ENCODE peak calls at places on chromosomes 2 and 18, in seven cellular contexts. One of them, this sample, is unnamed.
A peak's percentile ranks its signal among the peaks of the same experiment; 100 is the strongest.

GRCh38 chr2:185984670-185985069 is 246.1 kb downstream of the FSIP2 start:
- DNase-seq in stomach: no peak
- DNase-seq in left lung: no peak
- DNase-seq in cardiac muscle cell: no peak
- DNase-seq in K562: no peak
- DNase-seq in CD4-positive, alpha-beta T cell: no peak
- DNase-seq in esophagus squamous epithelium: no peak
- DNase-seq in this sample: no peak

GRCh38 chr2:65529419-65529818 is 97.0 kb upstream of the SPRED2 start:
- DNase-seq in stomach: no peak
- DNase-seq in left lung: no peak
- DNase-seq in cardiac muscle cell: no peak
- DNase-seq in K562: no peak
- DNase-seq in CD4-positive, alpha-beta T cell: no peak
- DNase-seq in esophagus squamous epithelium: no peak
- DNase-seq in this sample: no peak

GRCh38 chr2:127106457-127106997 is 427 bp downstream of the BIN1 start:
- DNase-seq in stomach: peak; percentile 38
- DNase-seq in left lung: no peak
- DNase-seq in cardiac muscle cell: no peak
- DNase-seq in K562: no peak
- DNase-seq in CD4-positive, alpha-beta T cell: no peak
- DNase-seq in esophagus squamous epithelium: no peak
- DNase-seq in this sample: no peak

GRCh38 chr18:79169958-79170555 is 100.9 kb downstream of the ATP9B start:
- DNase-seq in stomach: no peak
- DNase-seq in left lung: no peak
- DNase-seq in cardiac muscle cell: peak; percentile 20
- DNase-seq in K562: no peak
- DNase-seq in CD4-positive, alpha-beta T cell: no peak
- DNase-seq in esophagus squamous epithelium: no peak
- DNase-seq in this sample: no peak

GRCh38 chr2:9797681-9798556 is 45.4 kb upstream of the TAF1B start:
- DNase-seq in stomach: no peak
- DNase-seq in left lung: no peak
- DNase-seq in cardiac muscle cell: no peak
- DNase-seq in K562: no peak
- DNase-seq in CD4-positive, alpha-beta T cell: no peak
- DNase-seq in esophagus squamous epithelium: no peak
- DNase-seq in this sample: no peak

GRCh38 chr2:209642146-209642815 is 129.4 kb upstream of the UNC80 start:
- DNase-seq in stomach: no peak
- DNase-seq in left lung: no peak
- DNase-seq in cardiac muscle cell: no peak
- DNase-seq in K562: no peak
- DNase-seq in CD4-positive, alpha-beta T cell: no peak
- DNase-seq in esophagus squamous epithelium: no peak
- DNase-seq in this sample: no peak

GRCh38 chr2:186303091-186303490 is 183.0 kb upstream of the ZC3H15 start:
- DNase-seq in stomach: no peak
- DNase-seq in left lung: no peak
- DNase-seq in cardiac muscle cell: no peak
- DNase-seq in K562: no peak
- DNase-seq in CD4-positive, alpha-beta T cell: no peak
- DNase-seq in esophagus squamous epithelium: no peak
- DNase-seq in this sample: no peak

GRCh38 chr18:35460719-35461118 is 37.0 kb downstream of the INO80C start:
- DNase-seq in stomach: no peak
- DNase-seq in left lung: no peak
- DNase-seq in cardiac muscle cell: no peak
- DNase-seq in K562: no peak
- DNase-seq in CD4-positive, alpha-beta T cell: no peak
- DNase-seq in esophagus squamous epithelium: no peak
- DNase-seq in this sample: no peak

GRCh38 chr2:180761224-180761623 is 219.2 kb upstream of the UBE2E3 start:
- DNase-seq in stomach: no peak
- DNase-seq in left lung: no peak
- DNase-seq in cardiac muscle cell: no peak
- DNase-seq in K562: no peak
- DNase-seq in CD4-positive, alpha-beta T cell: no peak
- DNase-seq in esophagus squamous epithelium: no peak
- DNase-seq in this sample: no peak

GRCh38 chr2:208356846-208357574 is 49.6 kb upstream of the PTH2R start:
- DNase-seq in stomach: no peak
- DNase-seq in left lung: no peak
- DNase-seq in cardiac muscle cell: no peak
- DNase-seq in K562: no peak
- DNase-seq in CD4-positive, alpha-beta T cell: no peak
- DNase-seq in esophagus squamous epithelium: no peak
- DNase-seq in this sample: no peak

GRCh38 chr2:106143495-106144215 is 50.4 kb downstream of the UXS1 start:
- DNase-seq in stomach: no peak
- DNase-seq in left lung: no peak
- DNase-seq in cardiac muscle cell: no peak
- DNase-seq in K562: no peak
- DNase-seq in CD4-positive, alpha-beta T cell: no peak
- DNase-seq in esophagus squamous epithelium: no peak
- DNase-seq in this sample: no peak

GRCh38 chr2:145980318-145980717 is 1460.4 kb upstream of the ZEB2 start:
- DNase-seq in stomach: no peak
- DNase-seq in left lung: no peak
- DNase-seq in cardiac muscle cell: no peak
- DNase-seq in K562: no peak
- DNase-seq in CD4-positive, alpha-beta T cell: no peak
- DNase-seq in esophagus squamous epithelium: no peak
- DNase-seq in this sample: no peak

GRCh38 chr2:128280901-128281321 is 37.8 kb downstream of the HS6ST1 start:
- DNase-seq in stomach: no peak
- DNase-seq in left lung: peak; percentile 51
- DNase-seq in cardiac muscle cell: no peak
- DNase-seq in K562: no peak
- DNase-seq in CD4-positive, alpha-beta T cell: no peak
- DNase-seq in esophagus squamous epithelium: no peak
- DNase-seq in this sample: peak; percentile 21

GRCh38 chr2:69773201-69773600 is 31.3 kb downstream of the ANXA4 start:
- DNase-seq in stomach: no peak
- DNase-seq in left lung: no peak
- DNase-seq in cardiac muscle cell: no peak
- DNase-seq in K562: no peak
- DNase-seq in CD4-positive, alpha-beta T cell: no peak
- DNase-seq in esophagus squamous epithelium: no peak
- DNase-seq in this sample: no peak

GRCh38 chr2:189285962-189286648 is 106.5 kb upstream of the COL5A2 start:
- DNase-seq in stomach: no peak
- DNase-seq in left lung: no peak
- DNase-seq in cardiac muscle cell: peak; percentile 61
- DNase-seq in K562: no peak
- DNase-seq in CD4-positive, alpha-beta T cell: no peak
- DNase-seq in esophagus squamous epithelium: no peak
- DNase-seq in this sample: no peak

GRCh38 chr2:216535454-216535995 is 36.9 kb downstream of the RPL37A start:
- DNase-seq in stomach: no peak
- DNase-seq in left lung: peak; percentile 50
- DNase-seq in cardiac muscle cell: no peak
- DNase-seq in K562: no peak
- DNase-seq in CD4-positive, alpha-beta T cell: no peak
- DNase-seq in esophagus squamous epithelium: no peak
- DNase-seq in this sample: no peak

GRCh38 chr2:23586691-23587090 is 201.7 kb downstream of the KLHL29 start:
- DNase-seq in stomach: no peak
- DNase-seq in left lung: no peak
- DNase-seq in cardiac muscle cell: no peak
- DNase-seq in K562: no peak
- DNase-seq in CD4-positive, alpha-beta T cell: no peak
- DNase-seq in esophagus squamous epithelium: no peak
- DNase-seq in this sample: no peak

GRCh38 chr2:85800576-85800975 is 46.8 kb downstream of the ATOH8 start:
- DNase-seq in stomach: no peak
- DNase-seq in left lung: no peak
- DNase-seq in cardiac muscle cell: no peak
- DNase-seq in K562: no peak
- DNase-seq in CD4-positive, alpha-beta T cell: no peak
- DNase-seq in esophagus squamous epithelium: no peak
- DNase-seq in this sample: no peak

GRCh38 chr2:135532581-135532980 is 1.3 kb downstream of the R3HDM1 start:
- DNase-seq in stomach: no peak
- DNase-seq in left lung: no peak
- DNase-seq in cardiac muscle cell: no peak
- DNase-seq in K562: no peak
- DNase-seq in CD4-positive, alpha-beta T cell: no peak
- DNase-seq in esophagus squamous epithelium: no peak
- DNase-seq in this sample: no peak

GRCh38 chr2:210429403-210430137 is 47.0 kb downstream of the LANCL1 start:
- DNase-seq in stomach: no peak
- DNase-seq in left lung: no peak
- DNase-seq in cardiac muscle cell: no peak
- DNase-seq in K562: no peak
- DNase-seq in CD4-positive, alpha-beta T cell: no peak
- DNase-seq in esophagus squamous epithelium: no peak
- DNase-seq in this sample: no peak

GRCh38 chr2:34652636-34653035 is 1053.5 kb upstream of the FAM98A start:
- DNase-seq in stomach: no peak
- DNase-seq in left lung: no peak
- DNase-seq in cardiac muscle cell: peak; percentile 82
- DNase-seq in K562: peak; percentile 8
- DNase-seq in CD4-positive, alpha-beta T cell: no peak
- DNase-seq in esophagus squamous epithelium: no peak
- DNase-seq in this sample: no peak

DNA sequence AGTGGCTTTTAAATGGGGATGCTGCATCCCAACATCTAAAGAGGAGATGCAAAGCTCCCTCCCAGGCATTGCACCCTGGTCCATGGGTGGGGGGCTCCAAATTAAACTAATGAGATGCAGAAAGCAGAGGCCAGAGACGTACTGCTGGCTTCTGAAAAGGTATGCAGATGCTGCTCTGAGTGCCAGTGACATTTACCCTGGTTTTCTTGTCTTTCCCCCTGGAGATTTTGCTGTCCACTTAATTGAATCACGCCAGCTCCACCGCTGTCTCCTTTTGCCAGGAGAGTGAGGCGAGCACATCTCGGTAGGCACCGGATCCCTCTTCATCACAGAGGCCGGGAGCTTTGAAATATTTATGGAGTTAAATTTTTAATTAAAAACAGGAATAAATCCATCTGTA is 126.5 kb upstream of the NRP2 start:
- DNase-seq in stomach: no peak
- DNase-seq in left lung: no peak
- DNase-seq in cardiac muscle cell: no peak
- DNase-seq in K562: no peak
- DNase-seq in CD4-positive, alpha-beta T cell: no peak
- DNase-seq in esophagus squamous epithelium: no peak
- DNase-seq in this sample: no peak
- H3K27ac ChIP-seq in stomach: no peak overlapping the region
- H3K27ac ChIP-seq in left lung: no peak overlapping the region
- H3K27ac ChIP-seq in cardiac muscle cell: no peak overlapping the region
- H3K27ac ChIP-seq in K562: no peak overlapping the region
- H3K27ac ChIP-seq in CD4-positive, alpha-beta T cell: no peak overlapping the region
- H3K27ac ChIP-seq in esophagus squamous epithelium: no peak overlapping the region
- H3K27ac ChIP-seq in this sample: no peak overlapping the region

GRCh38 chr2:225891013-225891412 is 491.5 kb downstream of the NYAP2 start:
- DNase-seq in stomach: no peak
- DNase-seq in left lung: no peak
- DNase-seq in cardiac muscle cell: no peak
- DNase-seq in K562: no peak
- DNase-seq in CD4-positive, alpha-beta T cell: no peak
- DNase-seq in esophagus squamous epithelium: no peak
- DNase-seq in this sample: no peak

GRCh38 chr2:225895126-225895525 is 495.6 kb downstream of the NYAP2 start:
- DNase-seq in stomach: no peak
- DNase-seq in left lung: no peak
- DNase-seq in cardiac muscle cell: no peak
- DNase-seq in K562: no peak
- DNase-seq in CD4-positive, alpha-beta T cell: no peak
- DNase-seq in esophagus squamous epithelium: no peak
- DNase-seq in this sample: no peak

GRCh38 chr2:225893151-225893550 is 493.6 kb downstream of the NYAP2 start:
- DNase-seq in stomach: no peak
- DNase-seq in left lung: no peak
- DNase-seq in cardiac muscle cell: no peak
- DNase-seq in K562: no peak
- DNase-seq in CD4-positive, alpha-beta T cell: no peak
- DNase-seq in esophagus squamous epithelium: no peak
- DNase-seq in this sample: no peak

GRCh38 chr2:225894240-225894980 is 494.9 kb downstream of the NYAP2 start:
- DNase-seq in stomach: no peak
- DNase-seq in left lung: no peak
- DNase-seq in cardiac muscle cell: no peak
- DNase-seq in K562: no peak
- DNase-seq in CD4-positive, alpha-beta T cell: no peak
- DNase-seq in esophagus squamous epithelium: no peak
- DNase-seq in this sample: no peak

GRCh38 chr2:225889452-225889851 is 489.9 kb downstream of the NYAP2 start:
- DNase-seq in stomach: no peak
- DNase-seq in left lung: no peak
- DNase-seq in cardiac muscle cell: peak; percentile 51
- DNase-seq in K562: peak; percentile 1
- DNase-seq in CD4-positive, alpha-beta T cell: no peak
- DNase-seq in esophagus squamous epithelium: no peak
- DNase-seq in this sample: no peak
- TF ChIP-seq CTCF in stomach: no peak
- TF ChIP-seq CTCF in left lung: peak; percentile 47
- TF ChIP-seq CTCF in cardiac muscle cell: peak; percentile 75
- TF ChIP-seq CTCF in K562: peak; percentile 35
- TF ChIP-seq CTCF in CD4-positive, alpha-beta T cell: peak; percentile 70
- TF ChIP-seq CTCF in esophagus squamous epithelium: no peak
- TF ChIP-seq CTCF in this sample: no peak

GRCh38 chr2:41913921-41914609 is 133.8 kb upstream of the PKDCC start:
- DNase-seq in stomach: no peak
- DNase-seq in left lung: no peak
- DNase-seq in cardiac muscle cell: no peak
- DNase-seq in K562: no peak
- DNase-seq in CD4-positive, alpha-beta T cell: no peak
- DNase-seq in esophagus squamous epithelium: no peak
- DNase-seq in this sample: no peak
- H3K27ac ChIP-seq in stomach: peak overlapping the region; percentile 75
- H3K27ac ChIP-seq in left lung: no peak overlapping the region
- H3K27ac ChIP-seq in cardiac muscle cell: no peak overlapping the region
- H3K27ac ChIP-seq in K562: no peak overlapping the region
- H3K27ac ChIP-seq in CD4-positive, alpha-beta T cell: no peak overlapping the region
- H3K27ac ChIP-seq in esophagus squamous epithelium: no peak overlapping the region
- H3K27ac ChIP-seq in this sample: no peak overlapping the region

DNA sequence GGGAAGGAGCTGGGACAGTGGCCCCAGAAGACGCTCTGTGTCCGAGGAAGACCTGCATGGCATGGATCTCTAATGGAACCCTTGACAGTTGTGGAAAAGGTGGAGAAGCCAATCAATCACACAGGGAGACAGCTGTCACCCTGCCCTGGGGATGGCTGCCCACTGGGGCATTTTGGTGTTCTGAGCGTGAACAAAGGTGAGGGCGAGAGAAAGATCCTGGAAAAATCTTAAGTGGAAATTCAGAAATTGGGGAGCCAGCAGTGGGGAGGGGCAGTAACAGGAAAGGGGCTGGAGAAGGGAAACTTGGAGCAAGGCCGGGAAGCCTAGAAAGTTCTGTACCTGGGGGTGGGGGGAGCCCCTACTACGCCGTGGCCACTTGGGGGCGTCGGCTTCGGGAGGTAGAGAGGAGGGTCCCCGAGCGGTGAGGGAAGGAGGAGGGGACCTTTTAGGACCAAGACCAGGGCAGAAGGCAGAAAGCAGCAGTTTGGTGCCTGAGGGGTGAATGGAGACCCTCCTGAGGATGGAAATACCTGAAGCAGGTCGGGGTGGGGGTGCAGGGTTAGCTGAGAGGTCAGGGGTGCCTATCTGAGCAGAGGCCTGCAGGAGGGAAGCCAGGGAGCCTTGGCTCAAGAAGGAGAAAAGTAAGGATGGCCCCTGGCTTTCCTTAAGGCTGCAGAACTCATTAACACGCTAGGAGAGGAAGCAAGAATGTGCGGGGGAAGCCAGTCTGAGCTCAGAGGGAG is 30.0 kb downstream of the NGEF start:
- DNase-seq in stomach: no peak
- DNase-seq in left lung: no peak
- DNase-seq in cardiac muscle cell: no peak
- DNase-seq in K562: peak; percentile 5
- DNase-seq in CD4-positive, alpha-beta T cell: no peak
- DNase-seq in esophagus squamous epithelium: no peak
- DNase-seq in this sample: no peak
- TF ChIP-seq CTCF in stomach: no peak
- TF ChIP-seq CTCF in left lung: no peak
- TF ChIP-seq CTCF in cardiac muscle cell: no peak
- TF ChIP-seq CTCF in K562: peak; percentile 20
- TF ChIP-seq CTCF in CD4-positive, alpha-beta T cell: no peak
- TF ChIP-seq CTCF in esophagus squamous epithelium: no peak
- TF ChIP-seq CTCF in this sample: no peak